ENCODE peak calls at places on chromosomes 2 and 18, in seven cellular contexts. Q is SJSA1, A is kidney, Z is hepatocyte, Y is foreskin fibroblast, B is GM12865, C is body of pancreas. X is an unnamed sample.

GRCh38 chr2:215476424-215476823 is 40.6 kb upstream of the FN1 start:
- DNase-seq in C (no peak), Z (no peak), B (no peak), Q (no peak), A (no peak), Y (peak), X (no peak)

GRCh38 chr2:104849618-104850097 is 4.3 kb upstream of the POU3F3 start:
- DNase-seq in Q (peak), C (peak), Z (peak), A (peak), B (peak), Y (peak), X (no peak)

GRCh38 chr18:24086082-24086481 is 52.8 kb upstream of the CABYR start:
- DNase-seq in B (no peak), C (no peak), Z (no peak), Y (no peak), A (no peak), Q (no peak), X (no peak)

GRCh38 chr2:121790276-121790956 is 35.0 kb downstream of the TSN start:
- DNase-seq in B (no peak), Z (peak), C (no peak), Y (peak), A (no peak), Q (peak), X (peak)

GRCh38 chr18:62524443-62525200 is 1.8 kb downstream of the ZCCHC2 start:
- DNase-seq in Z (peak), Y (peak), C (peak), Q (peak), A (peak), B (peak), X (no peak)

GRCh38 chr2:240133401-240133800 is 2.7 kb downstream of the COPS9 start:
- DNase-seq in Q (no peak), A (peak), C (no peak), B (no peak), Y (no peak), Z (no peak), X (no peak)

GRCh38 chr2:7658486-7658885 is 741.3 kb downstream of the RNF144A start:
- DNase-seq in Y (no peak), Q (no peak), A (no peak), Z (no peak), B (no peak), C (no peak), X (no peak)

GRCh38 chr2:34251578-34251977 is 652.5 kb upstream of the FAM98A start:
- DNase-seq in A (no peak), Q (no peak), C (no peak), Y (no peak), Z (no peak), B (no peak), X (no peak)

GRCh38 chr2:108605947-108606346 is 71.7 kb downstream of the LIMS1 start:
- DNase-seq in Y (no peak), A (no peak), Z (no peak), B (peak), C (no peak), Q (no peak), X (no peak)

GRCh38 chr2:227388537-227389011 is 825 bp upstream of the SCYGR1 start:
- DNase-seq in Z (no peak), B (no peak), C (no peak), Q (peak), A (no peak), Y (peak), X (peak)

GRCh38 chr2:179605341-179605740 is 256.1 kb downstream of the ZNF385B start:
- DNase-seq in B (no peak), Y (no peak), C (no peak), Q (no peak), Z (no peak), A (no peak), X (no peak)

GRCh38 chr2:234632527-234633391 is 135.9 kb upstream of the ARL4C start:
- DNase-seq in Q (peak), Y (peak), Z (no peak), A (no peak), B (no peak), C (no peak), X (peak)

DNA sequence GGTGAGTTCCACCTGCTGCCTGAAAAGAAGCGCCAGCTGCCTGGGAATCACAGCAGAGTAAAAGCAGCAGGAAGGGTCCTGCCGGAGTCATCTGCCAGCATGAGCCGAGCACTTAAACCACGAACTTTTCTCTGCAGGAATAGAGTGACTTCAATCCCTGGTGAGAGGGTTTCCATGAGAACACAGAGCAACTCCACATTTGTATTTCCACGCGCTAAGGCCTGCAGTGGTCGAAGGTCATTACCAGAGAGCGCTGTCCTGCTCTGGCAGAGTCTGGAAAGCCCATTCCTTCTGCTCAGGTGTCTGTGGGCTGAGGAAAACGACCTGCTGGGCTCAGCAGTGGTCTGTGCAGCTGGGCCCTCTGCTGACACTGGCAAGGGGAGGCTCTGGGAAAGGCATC is 6.7 kb downstream of the PASK start:
- DNase-seq in Q (no peak), A (peak), Z (no peak), Y (no peak), B (no peak), C (no peak), X (no peak)
- H3K4me3 ChIP-seq in Q (no peak), A (no peak), Z (no peak), Y (no peak), B (no peak), C (no peak), X (no peak)

GRCh38 chr18:54856105-54856504 is 27.8 kb downstream of the RAB27B start:
- DNase-seq in B (no peak), Q (no peak), Y (no peak), Z (no peak), A (no peak), C (no peak), X (no peak)

GRCh38 chr18:54848121-54848520 is 19.8 kb downstream of the RAB27B start:
- DNase-seq in A (no peak), Z (no peak), Q (no peak), Y (no peak), C (no peak), B (no peak), X (no peak)

GRCh38 chr18:54850598-54850997 is 22.3 kb downstream of the RAB27B start:
- DNase-seq in C (no peak), Z (no peak), B (no peak), Y (no peak), Q (no peak), A (no peak), X (no peak)

GRCh38 chr18:54849683-54850082 is 21.4 kb downstream of the RAB27B start:
- DNase-seq in C (no peak), B (no peak), Y (no peak), Z (no peak), A (no peak), Q (no peak), X (no peak)

DNA sequence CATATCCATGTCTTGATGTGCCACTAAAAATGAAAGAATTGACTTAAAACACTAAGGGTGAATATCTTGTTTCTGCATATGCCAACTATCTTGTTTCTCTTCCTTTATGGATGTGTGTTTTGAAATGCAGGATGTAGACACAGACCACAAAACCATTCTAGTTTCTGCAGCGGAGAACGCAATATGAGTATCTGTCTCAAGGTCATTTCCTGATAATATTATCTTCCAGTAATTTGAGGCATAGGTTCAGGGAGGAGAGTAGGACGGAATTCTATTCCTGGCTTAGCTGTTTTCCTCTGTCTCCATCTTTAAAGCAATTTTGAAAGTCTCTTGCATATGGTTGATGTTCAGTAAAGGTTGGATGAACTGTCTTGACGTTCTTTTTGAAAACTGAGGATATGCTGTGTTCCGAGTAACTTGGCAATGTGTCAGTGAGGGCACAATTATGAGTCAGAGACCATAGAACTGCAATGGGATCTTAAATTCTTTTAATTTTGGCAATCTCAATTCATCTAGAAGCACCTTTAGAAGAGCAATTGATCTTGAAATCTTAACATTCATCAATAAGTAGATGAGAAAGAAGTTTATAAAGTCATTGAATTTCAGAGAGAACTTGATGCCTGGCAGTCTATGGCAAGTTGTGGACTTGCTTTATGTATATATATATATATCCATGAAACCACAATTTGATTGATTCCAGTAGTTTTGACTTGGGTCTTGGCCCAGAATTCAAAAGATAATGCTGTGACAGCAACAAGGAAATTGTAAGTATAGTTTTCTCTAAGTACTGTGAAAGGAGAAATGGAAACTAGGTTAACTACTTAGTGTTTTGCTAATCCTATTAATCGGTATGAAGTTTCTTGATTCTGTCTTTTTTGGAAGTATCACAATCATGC is 24.8 kb downstream of the RAB27B start:
- DNase-seq in B (no peak), Y (no peak), Q (no peak), C (no peak), Z (no peak), A (no peak), X (no peak)
- H3K4me3 ChIP-seq in B (no peak), Y (no peak), Q (no peak), C (no peak), Z (no peak), A (no peak), X (no peak)

DNA sequence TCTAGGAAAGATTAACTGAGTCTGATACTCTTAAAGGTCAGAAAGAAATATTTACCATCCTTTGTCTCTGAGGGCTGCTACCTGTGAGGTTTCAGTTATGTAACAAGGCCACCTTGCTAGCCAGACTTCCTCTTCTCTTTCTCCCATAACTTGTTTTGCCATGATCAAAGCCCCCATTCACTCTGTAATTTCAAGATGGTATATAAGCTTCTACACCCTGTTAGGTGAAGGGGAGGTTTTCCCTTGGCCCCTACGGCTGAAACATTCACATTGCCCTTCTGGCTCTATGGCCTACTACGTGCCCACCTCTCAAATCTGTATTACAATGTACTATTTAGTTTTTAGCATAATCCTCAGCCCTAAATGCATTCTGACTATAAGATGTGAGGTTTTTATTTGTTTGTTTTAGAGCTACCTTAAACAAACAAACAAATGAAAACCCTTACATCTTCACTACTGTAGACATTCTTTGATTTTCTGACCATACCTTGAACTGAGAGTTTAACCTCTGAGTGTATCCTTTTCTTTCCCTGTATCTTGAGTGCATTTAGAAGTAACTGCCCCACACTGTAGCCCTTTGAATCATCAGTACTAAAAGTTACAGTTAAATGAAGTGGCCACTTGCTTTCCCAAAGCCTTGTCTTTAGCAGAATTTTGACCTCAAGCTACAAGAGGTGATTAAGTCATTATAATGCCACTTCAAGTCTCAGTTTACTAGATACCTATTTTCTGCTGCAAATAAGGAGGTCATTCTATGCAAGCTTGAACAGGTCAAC is 332.2 kb downstream of the SOCS6 start:
- DNase-seq in B (no peak), Z (no peak), Q (no peak), C (no peak), Y (no peak), A (no peak), X (no peak)
- H3K4me3 ChIP-seq in B (no peak), Z (no peak), Q (no peak), C (no peak), Y (no peak), A (no peak), X (no peak)

GRCh38 chr18:45820144-45820745 is 5.2 kb upstream of the SIGLEC15 start:
- DNase-seq in A (no peak), Y (no peak), Q (no peak), Z (no peak), B (no peak), C (no peak), X (no peak)
- H3K4me3 ChIP-seq in A (no peak), Y (no peak), Q (no peak), Z (no peak), B (no peak), C (no peak), X (no peak)